ENCODE peak calls at places on chromosomes 3 and 15, in six cellular contexts. S is kidney; T is SJSA1; Y is CD8-positive, alpha-beta memory T cell; H is tibial artery; N is fibroblast of lung. R is an unnamed sample.
A peak's percentile ranks its signal among the peaks of the same experiment; 100 is the strongest.

GRCh38 chr3:177134811-177135210 is 62.5 kb downstream of the TBL1XR1 start:
- DNase-seq in S (no peak), T (no peak), Y (no peak), H (no peak), N (no peak), R (no peak)

GRCh38 chr15:41493205-41493901 is at the start of gene ITPKA:
- DNase-seq in S (peak; percentile 87), T (peak; percentile 79), Y (peak; percentile 67), H (peak; percentile 75), N (peak; percentile 70), R (peak; percentile 61)

GRCh38 chr3:98528474-98529346 is 3.1 kb upstream of the GPR15 start:
- DNase-seq in S (no peak), T (no peak), Y (no peak), H (no peak), N (no peak), R (no peak)

GRCh38 chr15:100834731-100835130 is 44.9 kb upstream of the ALDH1A3 start:
- DNase-seq in S (no peak), T (no peak), Y (no peak), H (no peak), N (no peak), R (no peak)

GRCh38 chr15:73700041-73700842 is 16.1 kb downstream of the CD276 start:
- DNase-seq in S (peak; percentile 83), T (peak; percentile 62), Y (peak; percentile 62), H (peak; percentile 71), N (peak; percentile 60), R (peak; percentile 71)

GRCh38 chr15:71425388-71425787 is 310.1 kb downstream of the THSD4 start:
- DNase-seq in S (no peak), T (no peak), Y (no peak), H (no peak), N (no peak), R (no peak)

GRCh38 chr15:53808058-53808703 is 48.7 kb upstream of the WDR72 start:
- DNase-seq in S (no peak), T (no peak), Y (no peak), H (no peak), N (no peak), R (no peak)

GRCh38 chr3:194775266-194775665 is 89.6 kb downstream of the FAM43A start:
- DNase-seq in S (no peak), T (no peak), Y (no peak), H (no peak), N (no peak), R (no peak)

GRCh38 chr3:190534986-190535385 is 21.1 kb downstream of the IL1RAP start:
- DNase-seq in S (no peak), T (no peak), Y (no peak), H (no peak), N (peak; percentile 38), R (no peak)

GRCh38 chr15:55868707-55869106 is 124.7 kb downstream of the NEDD4 start:
- DNase-seq in S (no peak), T (no peak), Y (no peak), H (no peak), N (peak; percentile 53), R (no peak)

GRCh38 chr3:78041486-78041885 is 1001.6 kb downstream of the ROBO2 start:
- DNase-seq in S (no peak), T (no peak), Y (no peak), H (no peak), N (peak; percentile 77), R (no peak)

GRCh38 chr3:27939940-27940339 is 217.8 kb upstream of the EOMES start:
- DNase-seq in S (no peak), T (no peak), Y (no peak), H (no peak), N (peak; percentile 66), R (no peak)

GRCh38 chr3:49813497-49814174 is at the start of gene UBA7:
- DNase-seq in S (peak; percentile 78), T (peak; percentile 56), Y (no peak), H (peak; percentile 48), N (peak; percentile 88), R (peak; percentile 47)

GRCh38 chr15:90697180-90697579 is 20.0 kb upstream of the BLM start:
- DNase-seq in S (no peak), T (no peak), Y (no peak), H (no peak), N (no peak), R (no peak)

GRCh38 chr15:63155486-63155885 is 1.8 kb downstream of the RPS27L start:
- DNase-seq in S (no peak), T (no peak), Y (no peak), H (no peak), N (no peak), R (no peak)

GRCh38 chr15:63157066-63157890 is at the start of gene RPS27L:
- DNase-seq in S (peak; percentile 98), T (peak; percentile 98), Y (peak; percentile 73), H (peak; percentile 93), N (peak; percentile 96), R (peak; percentile 89)

GRCh38 chr15:63156708-63157065 is 590 bp downstream of the RPS27L start:
- DNase-seq in S (no peak), T (no peak), Y (peak; percentile 8), H (peak; percentile 37), N (peak; percentile 43), R (no peak)

GRCh38 chr15:63156086-63156707 is 1.1 kb downstream of the RPS27L start:
- DNase-seq in S (no peak), T (peak; percentile 39), Y (no peak), H (no peak), N (peak; percentile 18), R (no peak)

DNA sequence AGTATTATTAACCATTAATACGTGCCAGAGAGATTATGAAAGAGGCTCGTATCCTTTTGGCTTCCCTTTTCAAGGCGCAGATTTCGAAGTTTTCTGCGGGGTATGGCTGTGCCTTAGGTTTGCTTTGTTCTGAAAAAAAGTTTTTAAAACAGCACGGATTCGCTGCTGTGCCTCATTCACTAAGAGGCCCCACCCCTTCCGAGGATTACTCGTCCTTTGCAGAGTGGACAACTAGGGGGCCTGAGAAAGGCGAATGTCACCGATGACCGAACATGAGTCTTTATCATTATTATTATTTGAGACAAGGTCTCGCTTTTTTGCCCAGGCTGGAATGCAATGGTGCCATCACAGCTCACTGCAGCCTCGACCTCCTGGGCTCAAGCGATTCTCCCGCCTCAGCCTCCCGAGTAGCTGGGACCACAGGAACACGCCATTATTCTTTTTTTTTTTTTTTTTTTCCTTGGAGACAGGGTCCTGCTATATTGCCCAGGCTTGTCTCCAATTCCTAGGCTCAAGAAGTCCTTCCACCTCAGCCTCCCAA is 684 bp upstream of the RPS27L start:
- DNase-seq in S (no peak), T (peak; percentile 86), Y (no peak), H (peak; percentile 74), N (peak; percentile 86), R (peak; percentile 28)
- H3K27ac ChIP-seq in S (peak overlapping the region; percentile 94), T (peak overlapping the region; percentile 95), Y (peak overlapping the region; percentile 82), H (peak overlapping the region; percentile 94), N (peak overlapping the region; percentile 90), R (peak overlapping the region; percentile 86)

GRCh38 chr15:89184367-89184766 is 37.0 kb downstream of the RLBP1 start:
- DNase-seq in S (no peak), T (no peak), Y (no peak), H (no peak), N (no peak), R (no peak)

GRCh38 chr15:89184886-89185526 is 36.4 kb downstream of the RLBP1 start:
- DNase-seq in S (no peak), T (no peak), Y (no peak), H (no peak), N (no peak), R (no peak)

GRCh38 chr15:89187911-89188514 is 33.4 kb downstream of the RLBP1 start:
- DNase-seq in S (no peak), T (no peak), Y (no peak), H (no peak), N (no peak), R (no peak)

GRCh38 chr15:89187301-89187700 is 34.1 kb downstream of the RLBP1 start:
- DNase-seq in S (no peak), T (no peak), Y (no peak), H (no peak), N (no peak), R (no peak)

DNA sequence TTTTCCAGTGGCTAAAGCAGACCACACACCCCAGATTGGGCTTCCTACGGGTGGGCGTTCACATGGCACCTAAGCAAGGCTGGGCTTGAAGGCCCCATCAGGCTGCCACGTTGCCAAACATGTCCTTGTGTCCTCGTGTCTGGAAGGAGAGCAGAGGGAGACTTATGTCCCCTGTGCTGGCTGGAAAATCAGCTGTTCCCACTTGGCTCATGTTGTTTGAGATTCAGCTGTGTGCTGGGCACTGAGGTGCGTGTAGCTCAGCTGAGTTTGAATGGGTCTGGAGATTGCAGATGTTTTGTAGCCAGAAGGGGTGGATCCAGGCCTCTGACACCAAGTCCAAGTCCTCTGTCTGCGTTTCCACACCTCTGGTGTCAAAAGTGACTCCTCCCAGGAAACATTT is 34.6 kb downstream of the RLBP1 start:
- DNase-seq in S (no peak), T (no peak), Y (no peak), H (no peak), N (no peak), R (no peak)
- H3K36me3 ChIP-seq in S (peaks cover 30% of the 10 kb centered on the region), T (peaks cover 17% of the 10 kb centered on the region), Y (peaks cover 34% of the 10 kb centered on the region), H (peaks cover 63% of the 10 kb centered on the region), N (peaks cover 9% of the 10 kb centered on the region), R (peaks cover 4% of the 10 kb centered on the region)

DNA sequence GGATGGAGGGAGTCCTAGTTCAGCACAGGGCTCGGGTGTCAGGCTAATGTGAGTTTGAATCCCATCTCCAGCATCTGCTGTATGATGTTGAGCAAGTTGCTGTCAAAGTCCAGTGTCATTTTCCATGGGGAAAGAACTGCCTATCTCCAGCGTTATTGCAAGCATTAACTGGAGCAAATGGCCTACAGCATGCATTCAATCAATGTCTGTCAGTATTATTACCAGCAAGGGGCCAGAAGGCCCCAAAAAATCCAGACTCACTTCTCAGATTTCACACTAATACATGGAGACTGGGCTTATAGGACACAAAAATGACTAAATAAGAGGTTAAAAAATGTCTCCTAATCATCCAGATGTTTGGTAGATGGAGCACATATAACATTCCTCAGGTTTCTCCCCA is 40.7 kb downstream of the SRGAP3 start:
- DNase-seq in S (no peak), T (no peak), Y (no peak), H (no peak), N (no peak), R (no peak)
- H3K27ac ChIP-seq in S (no peak overlapping the region), T (no peak overlapping the region), Y (no peak overlapping the region), H (no peak overlapping the region), N (no peak overlapping the region), R (no peak overlapping the region)

GRCh38 chr3:195870937-195871336 is 37.4 kb downstream of the TNK2 start:
- DNase-seq in S (no peak), T (no peak), Y (no peak), H (no peak), N (no peak), R (no peak)

GRCh38 chr3:195872097-195872496 is 36.3 kb downstream of the TNK2 start:
- DNase-seq in S (no peak), T (no peak), Y (no peak), H (no peak), N (no peak), R (no peak)

GRCh38 chr3:195869413-195870001 is 38.8 kb downstream of the TNK2 start:
- DNase-seq in S (no peak), T (no peak), Y (no peak), H (no peak), N (no peak), R (no peak)

GRCh38 chr3:195868866-195869412 is 39.4 kb downstream of the TNK2 start:
- DNase-seq in S (peak; percentile 61), T (no peak), Y (no peak), H (no peak), N (no peak), R (no peak)

DNA sequence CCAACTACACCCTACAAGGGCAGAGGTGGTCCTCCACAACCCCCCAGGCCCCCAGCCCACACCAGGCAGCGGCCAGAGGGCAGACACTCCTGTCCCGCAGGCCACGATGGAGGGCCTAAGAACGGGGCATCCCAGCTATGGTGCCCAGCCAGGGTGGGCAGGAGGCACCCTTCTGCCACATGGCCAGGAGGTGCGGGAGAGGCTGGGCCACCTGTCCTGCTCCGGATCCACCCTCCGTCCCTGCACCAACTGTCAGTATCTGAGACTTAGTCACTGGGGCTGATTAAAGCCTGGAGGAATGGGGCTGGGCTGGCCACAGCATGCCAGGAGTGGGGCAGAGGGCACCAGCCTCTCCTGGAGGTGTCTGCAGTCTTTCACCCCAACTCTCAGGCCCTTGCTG is 37.9 kb downstream of the TNK2 start:
- DNase-seq in S (no peak), T (no peak), Y (no peak), H (no peak), N (no peak), R (no peak)
- H3K36me3 ChIP-seq in S (no peaks in the 10 kb centered on the region), T (no peaks in the 10 kb centered on the region), Y (peaks cover 11% of the 10 kb centered on the region), H (peaks cover 36% of the 10 kb centered on the region), N (peaks cover 15% of the 10 kb centered on the region), R (no peaks in the 10 kb centered on the region)